ENCODE peak calls at places on chromosomes 7 and 10, in nine cellular contexts. U is HCT116; S is transverse colon; V is cardiac fibroblast; T is endothelial cell; G is ascending aorta; Z is fibroblast of pulmonary artery; W is astrocyte; I is activated CD8-positive, alpha-beta T cell treated with anti-CD3 and anti-CD28 coated beads for 36 hours. E is an unnamed sample.

GRCh38 chr10:102727037-102727818 is 12.8 kb downstream of the SFXN2 start:
- DNase-seq in G (no peak), S (no peak), T (no peak), W (no peak), U (no peak), I (no peak), V (no peak), Z (no peak), E (no peak)

GRCh38 chr10:108783897-108784296 is 1139.4 kb downstream of the XPNPEP1 start:
- DNase-seq in I (peak), T (peak), W (peak), U (peak), V (peak), G (no peak), Z (peak), S (no peak), E (peak)

GRCh38 chr7:94295805-94296204 is 98.9 kb upstream of the COL1A2 start:
- DNase-seq in S (no peak), U (no peak), T (no peak), W (peak), V (peak), Z (peak), G (no peak), I (no peak), E (no peak)

GRCh38 chr7:7607010-7607409 is 33.5 kb upstream of the UMAD1 start:
- DNase-seq in Z (no peak), I (no peak), S (no peak), U (no peak), V (no peak), T (no peak), W (no peak), G (no peak), E (no peak)

GRCh38 chr10:88901610-88902327 is 21.7 kb downstream of the STAMBPL1 start:
- DNase-seq in W (peak), Z (no peak), U (no peak), G (no peak), I (peak), S (no peak), V (no peak), T (no peak), E (no peak)

GRCh38 chr7:137975768-137976167 is 26.1 kb downstream of the CREB3L2 start:
- DNase-seq in G (no peak), U (no peak), Z (no peak), S (no peak), V (no peak), W (peak), T (no peak), I (no peak), E (no peak)

GRCh38 chr7:104208421-104208780 is 588 bp upstream of the ORC5 start:
- DNase-seq in V (no peak), W (no peak), I (no peak), Z (no peak), S (no peak), T (no peak), U (no peak), G (no peak), E (no peak)

GRCh38 chr7:41459623-41460256 is 243.2 kb downstream of the INHBA start:
- DNase-seq in U (no peak), G (no peak), V (no peak), T (no peak), W (no peak), Z (peak), S (no peak), I (no peak), E (no peak)

GRCh38 chr10:74752371-74752990 is 73.9 kb upstream of the KAT6B start:
- DNase-seq in V (no peak), W (no peak), T (no peak), G (no peak), I (no peak), Z (no peak), S (no peak), U (no peak), E (no peak)

GRCh38 chr10:59057350-59057749 is 119.1 kb upstream of the PHYHIPL start:
- DNase-seq in S (no peak), I (no peak), Z (no peak), T (no peak), U (no peak), V (peak), W (no peak), G (no peak), E (no peak)

GRCh38 chr10:125375210-125375609 is 214.8 kb upstream of the CTBP2 start:
- DNase-seq in T (no peak), W (no peak), S (no peak), U (peak), G (no peak), V (peak), I (no peak), Z (no peak), E (peak)

GRCh38 chr10:27701971-27702537 is 43.6 kb downstream of the MKX start:
- DNase-seq in Z (no peak), I (no peak), V (no peak), S (no peak), U (no peak), T (no peak), G (no peak), W (no peak), E (no peak)

GRCh38 chr10:8418631-8419030 is 364.1 kb downstream of the GATA3 start:
- DNase-seq in U (no peak), I (no peak), G (no peak), S (no peak), V (peak), W (peak), T (no peak), Z (peak), E (no peak)

GRCh38 chr10:129545257-129545656 is 78.2 kb downstream of the MGMT start:
- DNase-seq in I (no peak), V (peak), U (no peak), W (peak), Z (peak), S (no peak), T (no peak), G (no peak), E (no peak)

GRCh38 chr10:119207713-119208552 is 562 bp downstream of the GRK5 start:
- DNase-seq in W (peak), V (peak), Z (peak), S (peak), I (peak), T (peak), U (no peak), G (no peak), E (peak)

GRCh38 chr7:5827755-5828154 is 46.3 kb upstream of the RNF216 start:
- DNase-seq in U (peak), T (peak), I (peak), G (no peak), Z (peak), W (no peak), V (peak), S (peak), E (peak)

GRCh38 chr7:92988051-92988450 is 129.7 kb downstream of the SAMD9 start:
- DNase-seq in U (peak), V (peak), I (no peak), Z (peak), W (peak), S (no peak), T (no peak), G (no peak), E (peak)

GRCh38 chr7:81775560-81775959 is 5.7 kb upstream of the HGF start:
- DNase-seq in Z (no peak), V (no peak), W (no peak), I (no peak), S (no peak), T (no peak), G (no peak), U (no peak), E (no peak)

GRCh38 chr7:79774150-79774549 is 320.7 kb upstream of the MAGI2 start:
- DNase-seq in I (no peak), V (no peak), Z (peak), U (no peak), T (no peak), G (no peak), W (peak), S (no peak), E (no peak)

GRCh38 chr10:81843042-81843441 is 32.0 kb upstream of the NRG3 start:
- DNase-seq in T (no peak), Z (no peak), U (no peak), V (no peak), W (no peak), I (no peak), G (no peak), S (no peak), E (peak)

DNA sequence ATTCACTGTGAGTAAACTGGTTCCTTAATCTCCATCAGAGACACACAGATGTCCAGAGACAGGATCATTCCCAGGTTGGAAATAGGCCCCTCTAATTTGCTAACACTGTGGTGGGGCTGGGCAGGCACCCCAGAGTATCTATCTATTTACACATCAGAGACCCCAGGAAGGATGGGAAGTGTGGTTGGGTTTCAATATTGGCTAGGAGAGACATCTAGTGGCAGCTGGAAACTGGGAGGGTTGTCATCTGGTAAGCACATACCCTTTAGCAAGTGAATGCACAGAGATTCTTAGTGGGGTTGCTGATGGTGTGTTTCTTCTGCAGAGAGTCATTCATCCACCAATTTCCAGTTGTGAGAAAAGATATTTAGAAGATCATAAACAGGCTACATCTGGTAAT is 36.0 kb upstream of the NRG3 start:
- DNase-seq in T (peak), S (no peak), G (no peak), W (no peak), U (no peak), I (no peak), V (no peak), Z (peak), E (peak)
- TF ChIP-seq CTCF in T (no peak), S (no peak), G (no peak), W (no peak), U (no peak), I (no peak), V (peak), Z (peak), E (peak)

DNA sequence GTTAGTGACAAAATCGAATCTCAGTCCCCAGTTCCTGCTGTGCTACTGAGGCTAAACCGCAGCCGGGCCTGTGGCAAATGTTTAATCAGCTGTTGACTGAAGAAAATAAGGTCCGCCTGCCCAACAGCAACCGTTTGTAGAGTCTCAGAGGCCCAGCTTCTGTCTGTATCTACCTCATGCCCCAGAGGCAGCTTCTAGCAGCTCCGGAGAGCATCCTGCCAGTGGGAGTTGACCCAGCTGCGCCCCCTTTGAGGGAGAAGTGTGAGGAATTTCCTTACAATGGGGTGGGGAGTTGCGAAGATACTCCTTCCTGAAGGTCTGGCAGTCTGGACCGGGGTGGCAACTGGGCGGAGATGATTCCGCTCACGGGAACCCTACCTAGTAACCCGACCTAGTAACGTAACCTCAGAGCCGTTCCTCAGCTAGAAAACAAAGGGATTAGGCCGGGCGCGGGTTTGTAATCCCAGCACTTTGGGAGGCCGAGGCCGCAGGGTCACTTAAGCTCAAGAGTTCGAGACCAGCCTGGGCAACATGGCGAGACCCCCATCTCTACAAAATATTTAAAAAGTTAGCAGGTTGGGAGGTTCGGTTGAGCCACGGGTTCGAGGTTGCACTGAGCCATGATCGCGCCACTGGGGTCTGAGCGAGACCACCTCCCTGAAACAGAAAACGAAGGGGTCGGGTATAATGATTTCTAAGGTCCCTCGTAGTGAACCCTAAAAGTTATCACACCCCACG is 846 bp upstream of the ZNF775 start:
- DNase-seq in T (peak), U (peak), V (peak), Z (peak), W (peak), G (no peak), S (peak), I (peak), E (peak)
- TF ChIP-seq CTCF in T (no peak), U (peak), V (peak), Z (peak), W (no peak), G (no peak), S (no peak), I (no peak), E (no peak)

DNA sequence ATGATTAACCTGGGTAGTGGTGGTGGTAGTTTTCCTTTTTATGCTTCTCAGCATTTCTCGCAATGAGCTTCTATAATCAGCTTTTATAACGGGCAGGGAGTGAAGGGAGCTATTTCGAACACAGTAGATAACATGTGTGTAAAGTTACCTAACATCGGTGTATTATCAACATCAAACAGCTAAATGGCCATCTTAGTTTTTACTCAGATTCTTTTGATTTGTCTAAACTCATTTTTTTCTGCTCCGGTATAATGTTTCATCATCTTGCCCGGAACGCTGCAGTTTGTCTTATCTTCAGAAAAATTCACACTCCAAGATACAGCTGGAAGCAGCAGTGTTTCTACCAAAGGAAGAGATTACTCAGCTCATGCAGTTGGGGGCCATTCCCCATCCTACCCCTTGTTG is 12.2 kb downstream of the CPA1 start:
- DNase-seq in G (no peak), S (no peak), U (no peak), Z (peak), T (no peak), W (peak), V (peak), I (no peak), E (no peak)
- TF ChIP-seq CTCF in G (no peak), S (no peak), U (no peak), Z (no peak), T (no peak), W (no peak), V (no peak), I (no peak), E (no peak)

GRCh38 chr7:100423315-100423714 is 5.2 kb downstream of the ZCWPW1 start:
- DNase-seq in Z (no peak), V (no peak), S (no peak), G (no peak), I (no peak), U (no peak), T (no peak), W (no peak), E (no peak)

GRCh38 chr7:100419660-100420226 is 8.8 kb downstream of the ZCWPW1 start:
- DNase-seq in W (no peak), T (no peak), U (no peak), I (no peak), V (no peak), Z (no peak), G (no peak), S (no peak), E (no peak)

GRCh38 chr7:100413889-100414288 is 14.6 kb downstream of the ZCWPW1 start:
- DNase-seq in I (no peak), W (no peak), Z (no peak), U (no peak), T (no peak), V (no peak), S (no peak), G (no peak), E (no peak)

GRCh38 chr7:100415448-100415847 is 13.1 kb downstream of the ZCWPW1 start:
- DNase-seq in U (no peak), I (no peak), W (no peak), V (no peak), Z (no peak), G (no peak), T (no peak), S (no peak), E (no peak)

GRCh38 chr7:100418930-100419659 is 9.4 kb downstream of the ZCWPW1 start:
- DNase-seq in T (no peak), I (no peak), V (peak), G (no peak), S (no peak), U (no peak), W (no peak), Z (no peak), E (no peak)
- TF ChIP-seq CTCF in T (no peak), I (no peak), V (no peak), G (no peak), S (no peak), U (no peak), W (no peak), Z (no peak), E (no peak)

GRCh38 chr7:111918461-111918860 is 287.7 kb downstream of the DOCK4 start:
- DNase-seq in U (no peak), G (no peak), V (no peak), I (no peak), W (no peak), Z (no peak), T (no peak), S (no peak), E (no peak)
- TF ChIP-seq CTCF in U (no peak), G (no peak), V (no peak), I (no peak), W (no peak), Z (no peak), T (no peak), S (no peak), E (no peak)

GRCh38 chr10:3265081-3265480 is 92.5 kb upstream of the PITRM1 start:
- DNase-seq in I (no peak), Z (no peak), G (no peak), T (no peak), W (peak), V (no peak), U (no peak), S (no peak), E (peak)

GRCh38 chr10:3261921-3262320 is 89.3 kb upstream of the PITRM1 start:
- DNase-seq in W (peak), I (no peak), Z (no peak), V (no peak), T (no peak), G (no peak), U (no peak), S (no peak), E (no peak)

GRCh38 chr10:3264178-3264867 is 91.7 kb upstream of the PITRM1 start:
- DNase-seq in G (no peak), W (no peak), V (no peak), U (no peak), I (no peak), Z (no peak), S (no peak), T (peak), E (no peak)

GRCh38 chr10:3263082-3263481 is 90.5 kb upstream of the PITRM1 start:
- DNase-seq in Z (no peak), S (no peak), W (no peak), U (no peak), I (no peak), G (no peak), T (no peak), V (no peak), E (no peak)

GRCh38 chr10:3263747-3264146 is 91.2 kb upstream of the PITRM1 start:
- DNase-seq in S (no peak), G (no peak), I (no peak), W (no peak), V (no peak), Z (no peak), T (no peak), U (no peak), E (no peak)
- TF ChIP-seq CTCF in S (no peak), G (no peak), I (no peak), W (no peak), V (no peak), Z (no peak), T (no peak), U (no peak), E (no peak)

GRCh38 chr7:22725585-22725984 is 1.4 kb upstream of the IL6 start:
- DNase-seq in Z (peak), I (no peak), W (no peak), V (peak), S (no peak), T (no peak), G (no peak), U (peak), E (no peak)
- TF ChIP-seq CTCF in Z (no peak), I (no peak), W (no peak), V (no peak), S (no peak), T (no peak), G (no peak), U (peak), E (no peak)

DNA sequence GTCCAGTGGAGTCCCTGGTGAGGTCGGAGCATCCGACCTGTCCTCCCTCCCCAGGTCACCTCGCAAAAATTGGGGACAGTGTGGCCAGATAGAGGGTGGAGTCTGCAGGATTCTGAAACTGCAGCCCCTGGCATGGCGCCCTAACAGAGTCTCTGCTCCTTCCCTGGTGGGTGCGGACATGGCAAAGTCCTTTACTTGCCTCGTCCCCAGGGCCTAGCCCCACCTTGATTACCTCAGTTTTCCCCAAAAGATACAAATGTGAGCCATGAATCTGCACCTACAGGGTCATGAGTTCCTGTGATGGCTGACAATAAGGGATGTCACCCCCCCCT is 47.7 kb downstream of the NPVF start:
- DNase-seq in Z (no peak), G (no peak), T (no peak), S (no peak), I (no peak), U (no peak), V (no peak), W (no peak), E (no peak)
- TF ChIP-seq CTCF in Z (no peak), G (no peak), T (peak), S (no peak), I (no peak), U (no peak), V (no peak), W (no peak), E (no peak)

DNA sequence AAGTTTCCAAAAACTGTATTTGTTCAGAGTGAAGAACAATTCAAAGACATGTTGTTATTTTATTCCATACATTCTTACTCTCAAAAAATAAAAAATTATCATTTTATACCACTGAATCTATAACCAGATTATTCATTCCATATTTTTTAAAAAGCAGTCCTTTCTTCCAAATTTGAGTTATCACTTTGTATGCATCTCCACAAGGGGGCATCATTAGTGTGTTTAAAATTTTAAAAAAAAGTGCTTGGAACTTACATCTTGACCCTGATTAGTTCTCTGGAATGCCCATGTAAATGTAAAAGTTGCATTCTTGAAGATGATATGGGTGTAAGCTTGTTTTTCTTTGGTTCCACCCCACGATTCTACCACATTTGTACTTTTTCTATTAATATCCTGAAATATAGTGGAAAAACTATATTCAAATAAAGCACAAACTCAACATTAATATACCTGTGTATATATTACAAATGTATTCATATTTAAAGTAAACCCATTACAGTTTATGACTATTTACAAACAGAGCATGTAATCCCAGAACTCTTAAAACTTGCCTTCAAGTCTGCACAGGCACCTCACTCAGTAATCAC is 144.9 kb downstream of the ELAPOR2 start:
- DNase-seq in T (no peak), G (no peak), W (no peak), Z (peak), I (no peak), S (no peak), U (no peak), V (peak), E (peak)
- TF ChIP-seq CTCF in T (peak), G (peak), W (peak), Z (peak), I (peak), S (peak), U (peak), V (peak), E (no peak)

E was measured in Calu3.